ENCODE peak calls at places on chromosomes 2 and 18, in five cellular contexts. One of them, this sample, is unnamed.
A peak's percentile ranks its signal among the peaks of the same experiment; 100 is the strongest.

GRCh38 chr2:18369750-18370149 is 190.7 kb downstream of the RDH14 start:
- DNase-seq in CD4-positive, alpha-beta memory T cell: no peak
- DNase-seq in lower lobe of right lung: no peak
- DNase-seq in lung: no peak
- DNase-seq in MM.1S: no peak
- DNase-seq in this sample: no peak

GRCh38 chr2:41896186-41896846 is 151.5 kb upstream of the PKDCC start:
- DNase-seq in CD4-positive, alpha-beta memory T cell: peak; percentile 63
- DNase-seq in lower lobe of right lung: no peak
- DNase-seq in lung: no peak
- DNase-seq in MM.1S: peak; percentile 83
- DNase-seq in this sample: no peak

GRCh38 chr2:196677404-196677803 is 37.9 kb downstream of the CCDC150 start:
- DNase-seq in CD4-positive, alpha-beta memory T cell: no peak
- DNase-seq in lung: no peak
- DNase-seq in lower lobe of right lung: no peak
- DNase-seq in MM.1S: no peak
- DNase-seq in this sample: no peak

GRCh38 chr2:174492963-174493431 is 6.2 kb upstream of the GPR155 start:
- DNase-seq in lung: no peak
- DNase-seq in MM.1S: peak; percentile 95
- DNase-seq in lower lobe of right lung: no peak
- DNase-seq in CD4-positive, alpha-beta memory T cell: peak; percentile 86
- DNase-seq in this sample: peak; percentile 87

GRCh38 chr18:28657836-28658410 is 481.0 kb upstream of the CDH2 start:
- DNase-seq in lower lobe of right lung: no peak
- DNase-seq in CD4-positive, alpha-beta memory T cell: no peak
- DNase-seq in MM.1S: no peak
- DNase-seq in lung: no peak
- DNase-seq in this sample: no peak

GRCh38 chr18:73381361-73382031 is 513.7 kb upstream of the NETO1 start:
- DNase-seq in lower lobe of right lung: no peak
- DNase-seq in MM.1S: no peak
- DNase-seq in lung: no peak
- DNase-seq in CD4-positive, alpha-beta memory T cell: no peak
- DNase-seq in this sample: no peak

GRCh38 chr2:211930331-211930730 is 608.3 kb downstream of the ERBB4 start:
- DNase-seq in CD4-positive, alpha-beta memory T cell: no peak
- DNase-seq in MM.1S: peak; percentile 90
- DNase-seq in lung: no peak
- DNase-seq in lower lobe of right lung: no peak
- DNase-seq in this sample: no peak

GRCh38 chr2:28172114-28172898 is 220.4 kb upstream of the FOSL2 start:
- DNase-seq in lower lobe of right lung: no peak
- DNase-seq in lung: no peak
- DNase-seq in MM.1S: no peak
- DNase-seq in CD4-positive, alpha-beta memory T cell: no peak
- DNase-seq in this sample: no peak

GRCh38 chr18:49639643-49640361 is 77.9 kb downstream of the LIPG start:
- DNase-seq in lower lobe of right lung: no peak
- DNase-seq in MM.1S: no peak
- DNase-seq in CD4-positive, alpha-beta memory T cell: no peak
- DNase-seq in lung: no peak
- DNase-seq in this sample: no peak

GRCh38 chr2:98917031-98917459 is 19.0 kb downstream of the CRACDL start:
- DNase-seq in MM.1S: no peak
- DNase-seq in lung: no peak
- DNase-seq in lower lobe of right lung: no peak
- DNase-seq in CD4-positive, alpha-beta memory T cell: no peak
- DNase-seq in this sample: no peak

GRCh38 chr2:110993557-110994231 is 127.0 kb upstream of the BCL2L11 start:
- DNase-seq in CD4-positive, alpha-beta memory T cell: no peak
- DNase-seq in MM.1S: no peak
- DNase-seq in lung: peak; percentile 72
- DNase-seq in lower lobe of right lung: peak; percentile 64
- DNase-seq in this sample: no peak

GRCh38 chr2:102803897-102804217 is 42.0 kb downstream of the TMEM182 start:
- DNase-seq in CD4-positive, alpha-beta memory T cell: no peak
- DNase-seq in MM.1S: no peak
- DNase-seq in lower lobe of right lung: no peak
- DNase-seq in lung: no peak
- DNase-seq in this sample: no peak
- H3K9me3 ChIP-seq in CD4-positive, alpha-beta memory T cell: peaks cover 27% of the 10 kb centered on the region
- H3K9me3 ChIP-seq in MM.1S: no peaks in the 10 kb centered on the region
- H3K9me3 ChIP-seq in lower lobe of right lung: peaks cover 12% of the 10 kb centered on the region
- H3K9me3 ChIP-seq in lung: no peaks in the 10 kb centered on the region
- H3K9me3 ChIP-seq in this sample: peaks cover 40% of the 10 kb centered on the region

GRCh38 chr2:144480257-144480656 is 39.7 kb downstream of the ZEB2 start:
- DNase-seq in CD4-positive, alpha-beta memory T cell: no peak
- DNase-seq in MM.1S: no peak
- DNase-seq in lung: no peak
- DNase-seq in lower lobe of right lung: no peak
- DNase-seq in this sample: no peak
- H3K4me1 ChIP-seq in CD4-positive, alpha-beta memory T cell: no peaks in the 10 kb centered on the region
- H3K4me1 ChIP-seq in MM.1S: no peaks in the 10 kb centered on the region
- H3K4me1 ChIP-seq in lung: peaks cover 6% of the 10 kb centered on the region
- H3K4me1 ChIP-seq in lower lobe of right lung: peaks cover 49% of the 10 kb centered on the region
- H3K4me1 ChIP-seq in this sample: no peaks in the 10 kb centered on the region

GRCh38 chr2:26584191-26584590 is 57.0 kb downstream of the CIB4 start:
- DNase-seq in MM.1S: no peak
- DNase-seq in lower lobe of right lung: no peak
- DNase-seq in lung: no peak
- DNase-seq in CD4-positive, alpha-beta memory T cell: no peak
- DNase-seq in this sample: no peak
- H3K9me3 ChIP-seq in MM.1S: no peaks in the 10 kb centered on the region
- H3K9me3 ChIP-seq in lower lobe of right lung: no peaks in the 10 kb centered on the region
- H3K9me3 ChIP-seq in lung: no peaks in the 10 kb centered on the region
- H3K9me3 ChIP-seq in CD4-positive, alpha-beta memory T cell: no peaks in the 10 kb centered on the region
- H3K9me3 ChIP-seq in this sample: no peaks in the 10 kb centered on the region

DNA sequence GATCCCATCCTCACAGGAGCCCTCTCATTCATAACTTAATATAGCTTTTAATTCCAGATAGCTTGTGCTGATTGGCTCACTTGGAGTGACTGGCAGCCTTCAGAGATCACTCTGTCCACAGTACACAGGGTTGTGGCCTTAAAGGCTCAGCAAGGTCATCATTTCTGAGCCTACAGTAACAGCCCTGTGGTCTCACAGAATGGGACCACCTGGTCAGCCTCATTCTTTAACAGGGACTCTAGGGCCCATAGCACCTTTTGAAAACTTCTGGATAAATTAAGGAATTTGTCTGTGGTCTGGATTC is 51.3 kb downstream of the ZFP36L2 start:
- DNase-seq in MM.1S: peak; percentile 41
- DNase-seq in lung: no peak
- DNase-seq in CD4-positive, alpha-beta memory T cell: no peak
- DNase-seq in lower lobe of right lung: no peak
- DNase-seq in this sample: no peak
- H3K4me1 ChIP-seq in MM.1S: peaks cover 50% of the 10 kb centered on the region
- H3K4me1 ChIP-seq in lung: peaks cover 26% of the 10 kb centered on the region
- H3K4me1 ChIP-seq in CD4-positive, alpha-beta memory T cell: peaks cover 100% of the 10 kb centered on the region
- H3K4me1 ChIP-seq in lower lobe of right lung: peaks cover 71% of the 10 kb centered on the region
- H3K4me1 ChIP-seq in this sample: peaks cover 95% of the 10 kb centered on the region

This sample was measured in CD4-positive, CD25-positive, alpha-beta regulatory T cell.